ENCODE peak calls at places on chromosomes 2 and 18, in five cellular contexts. M, B, N, A and R are unnamed samples.

GRCh38 chr2:225276207-225276606 is 123.3 kb upstream of the NYAP2 start:
- DNase-seq in B (no peak), N (no peak), M (no peak), A (no peak), R (no peak)

GRCh38 chr2:168090366-168091019 is 156.9 kb downstream of the STK39 start:
- DNase-seq in M (no peak), B (no peak), A (no peak), N (no peak), R (no peak)

GRCh38 chr2:28628987-28629386 is 122.6 kb upstream of the PPP1CB start:
- DNase-seq in N (no peak), B (no peak), M (no peak), A (no peak), R (no peak)

GRCh38 chr18:69088971-69089370 is 291.1 kb downstream of the CCDC102B start:
- DNase-seq in M (no peak), N (no peak), B (no peak), A (no peak), R (no peak)

GRCh38 chr2:163469561-163469962 is 266.2 kb downstream of the FIGN start:
- DNase-seq in N (no peak), B (no peak), A (no peak), M (no peak), R (no peak)

GRCh38 chr2:158781562-158781961 is 13.6 kb upstream of the DAPL1 start:
- DNase-seq in M (no peak), A (peak), N (no peak), B (peak), R (no peak)

GRCh38 chr2:240467149-240467642 is 31.7 kb downstream of the GPC1 start:
- DNase-seq in B (no peak), A (no peak), M (no peak), N (no peak), R (no peak)

GRCh38 chr18:76323891-76324290 is 171.2 kb downstream of the ZNF516 start:
- DNase-seq in B (no peak), N (no peak), A (no peak), M (no peak), R (no peak)

GRCh38 chr18:3799515-3799914 is 349.5 kb downstream of the TGIF1 start:
- DNase-seq in M (no peak), N (no peak), A (no peak), B (no peak), R (no peak)

GRCh38 chr2:98334439-98335078 is 11.7 kb upstream of the CNGA3 start:
- DNase-seq in N (no peak), B (peak), M (no peak), A (peak), R (peak)

GRCh38 chr2:1744151-1744445 is 217 bp downstream of the PXDN start:
- DNase-seq in M (no peak), B (no peak), N (no peak), A (no peak), R (peak)

GRCh38 chr2:112850588-112850987 is 14.0 kb upstream of the IL1B start:
- DNase-seq in N (no peak), B (no peak), A (no peak), M (no peak), R (no peak)

GRCh38 chr18:46110406-46110805 is 6.2 kb downstream of the HAUS1 start:
- DNase-seq in M (no peak), N (no peak), A (no peak), B (no peak), R (no peak)

GRCh38 chr2:45008296-45009129 is 739 bp downstream of the SIX2 start:
- DNase-seq in B (peak), M (no peak), A (no peak), N (no peak), R (no peak)

GRCh38 chr2:2898744-2899143 is 478.9 kb downstream of the EIPR1 start:
- DNase-seq in A (no peak), B (no peak), N (no peak), M (no peak), R (no peak)

GRCh38 chr2:46735730-46736493 is 179.7 kb downstream of the MCFD2 start:
- DNase-seq in A (no peak), B (no peak), M (no peak), N (no peak), R (no peak)

GRCh38 chr18:9561774-9562173 is 52.6 kb downstream of the PPP4R1 start:
- DNase-seq in B (no peak), N (no peak), M (no peak), A (no peak), R (no peak)

GRCh38 chr2:39736593-39736992 is 42.5 kb downstream of the THUMPD2 start:
- DNase-seq in M (no peak), B (peak), N (no peak), A (peak), R (no peak)